ENCODE peak calls at places on chromosomes 2 and 18, in ten cellular contexts. T is adrenal gland, Y is omental fat pad, V is body of pancreas, L is colonic mucosa, B is K562, A is WTC11, D is AG10803, E is dorsolateral prefrontal cortex, S is osteocyte. W is an unnamed sample.
A peak's percentile ranks its signal among the peaks of the same experiment; 100 is the strongest.

GRCh38 chr2:217166241-217166640 is 306.4 kb upstream of the TNP1 start:
- DNase-seq in T (no peak), Y (no peak), V (no peak), L (no peak), B (peak; percentile 21), A (no peak), D (peak; percentile 60), E (no peak), S (no peak), W (no peak)

GRCh38 chr2:50491541-50492114 is 540.3 kb downstream of the NRXN1 start:
- DNase-seq in T (no peak), Y (no peak), V (peak; percentile 32), L (no peak), B (peak; percentile 14), A (peak; percentile 12), D (peak; percentile 44), E (no peak), S (no peak), W (no peak)

GRCh38 chr2:15799432-15799827 is 140.9 kb upstream of the MYCN start:
- DNase-seq in T (no peak), Y (no peak), V (no peak), L (no peak), B (no peak), A (no peak), D (no peak), E (no peak), S (no peak), W (no peak)

GRCh38 chr2:181258761-181259160 is 198.4 kb upstream of the ITGA4 start:
- DNase-seq in T (no peak), Y (no peak), V (no peak), L (no peak), B (no peak), A (no peak), D (peak; percentile 96), E (no peak), S (no peak), W (no peak)

GRCh38 chr18:54710519-54711281 is 117.6 kb upstream of the RAB27B start:
- DNase-seq in T (no peak), Y (no peak), V (no peak), L (no peak), B (no peak), A (no peak), D (no peak), E (no peak), S (no peak), W (no peak)

GRCh38 chr2:59630789-59631188 is 922.7 kb downstream of the BCL11A start:
- DNase-seq in T (peak; percentile 20), Y (no peak), V (no peak), L (no peak), B (no peak), A (no peak), D (no peak), E (no peak), S (no peak), W (no peak)

GRCh38 chr2:210955591-210955990 is 399.2 kb downstream of the CPS1 start:
- DNase-seq in T (no peak), Y (no peak), V (no peak), L (no peak), B (no peak), A (no peak), D (no peak), E (no peak), S (no peak), W (no peak)

GRCh38 chr2:20443276-20443920 is 3.5 kb upstream of the RHOB start:
- DNase-seq in T (peak; percentile 43), Y (no peak), V (peak; percentile 69), L (peak; percentile 52), B (peak; percentile 34), A (no peak), D (peak; percentile 46), E (no peak), S (no peak), W (no peak)

GRCh38 chr2:194610297-194610696 is 1046.7 kb upstream of the SLC39A10 start:
- DNase-seq in T (no peak), Y (no peak), V (no peak), L (no peak), B (no peak), A (no peak), D (no peak), E (no peak), S (no peak), W (no peak)

GRCh38 chr18:53771664-53772063 is 452.8 kb downstream of the MBD2 start:
- DNase-seq in T (no peak), Y (no peak), V (no peak), L (no peak), B (no peak), A (no peak), D (no peak), E (no peak), S (no peak), W (no peak)

DNA sequence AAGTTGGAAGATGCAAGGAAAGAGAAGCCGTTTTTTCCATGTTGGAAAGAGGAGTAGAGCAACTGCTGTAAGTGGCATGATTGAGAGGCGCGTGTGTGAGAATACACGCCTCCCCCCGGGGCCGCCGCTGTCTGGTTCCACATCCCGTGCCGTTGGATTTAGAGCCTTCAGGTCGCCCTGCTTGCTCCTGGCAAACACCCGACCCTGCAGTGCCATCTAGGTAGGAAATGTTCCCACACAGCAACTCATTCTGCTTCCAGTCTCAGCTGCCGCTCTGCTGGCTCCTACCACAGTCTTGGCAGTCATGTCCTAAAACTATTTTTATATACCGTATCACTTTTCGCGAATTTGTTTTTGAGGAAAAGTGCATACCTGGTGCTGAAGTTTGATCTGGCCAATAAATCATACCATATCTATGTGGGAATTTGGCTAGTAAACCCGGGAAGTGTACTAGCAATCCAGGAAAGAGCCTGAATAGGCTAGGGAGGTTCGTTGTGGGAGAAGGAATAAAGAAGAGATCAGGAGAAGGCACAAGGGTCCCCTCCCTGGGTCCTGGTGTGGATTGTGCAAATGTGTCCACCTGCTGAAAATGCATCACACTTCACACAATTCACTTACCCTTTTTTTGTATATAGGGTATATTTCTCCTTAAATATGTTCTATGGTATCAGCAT is 372.7 kb downstream of the FBXO15 start:
- DNase-seq in T (no peak), Y (no peak), V (peak; percentile 26), L (no peak), B (no peak), A (peak; percentile 36), D (no peak), E (peak; percentile 50), S (no peak), W (no peak)
- TF ChIP-seq CTCF in T (no peak), Y (no peak), V (no peak), L (no peak), B (no peak), A (no peak), D (no peak), E (no peak), S (no peak), W (no peak)

GRCh38 chr2:45013229-45014015 is 4.2 kb upstream of the SIX2 start:
- DNase-seq in T (no peak), Y (no peak), V (no peak), L (no peak), B (no peak), A (peak; percentile 48), D (no peak), E (no peak), S (no peak), W (no peak)

GRCh38 chr2:45012733-45013132 is 3.5 kb upstream of the SIX2 start:
- DNase-seq in T (no peak), Y (no peak), V (no peak), L (no peak), B (no peak), A (no peak), D (no peak), E (no peak), S (no peak), W (no peak)

GRCh38 chr2:45010706-45011036 is 1.4 kb upstream of the SIX2 start:
- DNase-seq in T (no peak), Y (no peak), V (no peak), L (no peak), B (no peak), A (no peak), D (no peak), E (no peak), S (no peak), W (no peak)

GRCh38 chr2:45011621-45012602 is 2.7 kb upstream of the SIX2 start:
- DNase-seq in T (no peak), Y (no peak), V (no peak), L (no peak), B (no peak), A (no peak), D (no peak), E (no peak), S (no peak), W (no peak)

DNA sequence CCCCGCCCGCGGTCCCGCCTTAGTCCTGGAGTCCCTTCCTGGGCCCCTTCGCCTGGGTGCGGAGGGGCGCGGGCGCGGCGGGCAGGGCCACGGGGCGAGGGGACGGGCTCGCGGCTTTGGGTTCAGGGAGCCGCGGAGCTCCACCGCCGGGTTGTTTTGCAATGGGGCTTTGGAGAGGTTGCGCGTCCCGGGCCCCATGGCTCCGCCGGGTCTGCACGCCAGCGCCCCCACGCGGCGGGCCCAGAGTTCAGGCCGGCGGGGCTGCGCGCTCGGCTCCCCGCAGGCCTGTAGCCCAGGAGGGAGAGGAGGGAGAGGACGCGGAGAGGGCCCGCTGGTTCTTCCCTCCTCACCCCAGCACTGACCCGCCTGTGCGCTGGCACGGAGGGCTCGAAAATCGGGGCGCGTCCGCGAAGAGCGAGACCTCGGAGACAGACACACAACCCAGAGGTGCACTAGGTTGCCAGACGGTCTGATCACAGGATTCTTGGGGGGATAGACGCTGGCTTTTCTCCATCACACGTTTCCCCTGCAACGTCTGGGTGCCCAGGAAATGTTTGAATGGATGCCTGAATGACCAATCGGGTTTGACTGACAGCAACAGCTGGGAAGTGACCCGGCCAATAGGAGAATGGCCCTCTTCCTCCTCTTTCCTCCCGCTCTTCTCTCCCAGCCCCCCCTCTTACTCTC is 4.9 kb upstream of the SIX2 start:
- DNase-seq in T (no peak), Y (no peak), V (peak; percentile 53), L (no peak), B (peak; percentile 61), A (peak; percentile 79), D (peak; percentile 36), E (no peak), S (peak; percentile 91), W (no peak)
- TF ChIP-seq CTCF in T (no peak), Y (peak; percentile 63), V (peak; percentile 75), L (peak; percentile 56), B (peak; percentile 47), A (peak; percentile 90), D (peak; percentile 26), E (peak; percentile 36), S (peak; percentile 87), W (peak; percentile 53)

DNA sequence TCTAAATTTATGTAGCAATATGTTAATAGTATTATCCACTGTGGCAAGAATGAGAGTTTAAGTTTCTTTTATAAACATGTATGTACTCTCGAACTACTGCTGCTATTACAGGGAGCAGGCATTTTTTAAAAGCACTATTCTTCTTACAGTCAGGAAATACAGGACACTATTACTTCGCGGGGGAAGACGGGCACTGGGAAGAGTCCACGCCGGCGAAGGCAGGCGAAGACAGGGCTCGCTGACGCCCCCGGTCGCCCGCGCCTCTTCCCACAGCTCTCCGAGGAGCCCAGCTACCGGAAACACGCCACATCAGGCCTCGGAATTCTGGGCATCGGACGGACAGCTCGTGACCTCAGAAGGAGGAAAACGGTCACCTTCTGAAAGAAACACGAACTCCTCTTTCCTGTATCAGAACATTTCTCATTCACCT is 90.2 kb downstream of the FAM161A start:
- DNase-seq in T (peak; percentile 91), Y (peak; percentile 50), V (peak; percentile 84), L (peak; percentile 87), B (peak; percentile 74), A (no peak), D (peak; percentile 80), E (peak; percentile 81), S (peak; percentile 91), W (no peak)
- TF ChIP-seq CTCF in T (no peak), Y (no peak), V (no peak), L (no peak), B (peak; percentile 42), A (no peak), D (peak; percentile 33), E (peak; percentile 10), S (peak; percentile 43), W (no peak)

GRCh38 chr2:219523031-219523671 is 8.9 kb downstream of the ASIC4 start:
- DNase-seq in T (no peak), Y (no peak), V (no peak), L (no peak), B (no peak), A (peak; percentile 56), D (no peak), E (no peak), S (no peak), W (no peak)
- TF ChIP-seq CTCF in T (no peak), Y (no peak), V (no peak), L (no peak), B (peak; percentile 45), A (peak; percentile 43), D (no peak), E (no peak), S (no peak), W (no peak)